ENCODE peak calls at places on chromosomes 6 and 20, in four cellular contexts. W is GM12878, D is K562, G is HepG2. Q is an unnamed sample.

GRCh38 chr6:5457036-5457435 is 195.7 kb downstream of the FARS2 start:
- DNase-seq in W (no peak), D (no peak), G (no peak), Q (no peak)

GRCh38 chr6:88165877-88166492 is at the start of gene CNR1:
- DNase-seq in W (no peak), D (peak; percentile 12), G (no peak), Q (peak; percentile 48)

GRCh38 chr6:137764464-137764863 is 102.6 kb upstream of the TNFAIP3 start:
- DNase-seq in W (no peak), D (no peak), G (no peak), Q (no peak)

GRCh38 chr6:141463237-141463977 is 669.3 kb upstream of the GJE1 start:
- DNase-seq in W (no peak), D (no peak), G (no peak), Q (no peak)

GRCh38 chr6:90414352-90414751 is 117.7 kb upstream of the BACH2 start:
- DNase-seq in W (no peak), D (no peak), G (no peak), Q (no peak)

GRCh38 chr6:87553159-87553765 is 36.5 kb downstream of the RARS2 start:
- DNase-seq in W (no peak), D (no peak), G (no peak), Q (no peak)

GRCh38 chr6:21137708-21138358 is 455.7 kb upstream of the SOX4 start:
- DNase-seq in W (no peak), D (no peak), G (no peak), Q (no peak)

GRCh38 chr6:100657678-100658330 is 193.1 kb upstream of the SIM1 start:
- DNase-seq in W (no peak), D (no peak), G (no peak), Q (no peak)

GRCh38 chr6:128518531-128519131 is 1.8 kb downstream of the PTPRK start:
- DNase-seq in W (no peak), D (no peak), G (no peak), Q (no peak)

GRCh38 chr20:50931048-50931305 is 260 bp downstream of the ADNP start:
- DNase-seq in W (no peak), D (peak; percentile 74), G (no peak), Q (no peak)

GRCh38 chr6:139109558-139109957 is 25.3 kb upstream of the HECA start:
- DNase-seq in W (no peak), D (no peak), G (peak; percentile 51), Q (no peak)

GRCh38 chr6:116877743-116878142 is 701 bp downstream of the RFX6 start:
- DNase-seq in W (no peak), D (no peak), G (no peak), Q (peak; percentile 48)

GRCh38 chr6:101711518-101711917 is 318.0 kb downstream of the GRIK2 start:
- DNase-seq in W (no peak), D (no peak), G (no peak), Q (no peak)

GRCh38 chr6:132715204-132715603 is 1.3 kb upstream of the VNN1 start:
- DNase-seq in W (no peak), D (peak; percentile 15), G (peak; percentile 65), Q (peak; percentile 69)

GRCh38 chr6:36180126-36180525 is 16.4 kb upstream of the BRPF3 start:
- DNase-seq in W (no peak), D (no peak), G (peak; percentile 44), Q (no peak)

GRCh38 chr6:147693185-147693584 is 184.7 kb downstream of the SAMD5 start:
- DNase-seq in W (no peak), D (no peak), G (no peak), Q (no peak)

GRCh38 chr6:34301408-34301807 is 52.6 kb upstream of the SMIM29 start:
- DNase-seq in W (no peak), D (no peak), G (no peak), Q (no peak)

GRCh38 chr6:39929733-39930461 is 4.4 kb downstream of the MOCS1 start:
- DNase-seq in W (no peak), D (no peak), G (peak; percentile 26), Q (no peak)

GRCh38 chr6:57017069-57017468 is 29.4 kb upstream of the KIAA1586 start:
- DNase-seq in W (no peak), D (no peak), G (no peak), Q (no peak)

GRCh38 chr6:38078671-38079070 is 259.1 kb downstream of the ZFAND3 start:
- DNase-seq in W (no peak), D (no peak), G (peak; percentile 56), Q (no peak)

GRCh38 chr6:679282-679681 is 13.7 kb downstream of the EXOC2 start:
- DNase-seq in W (no peak), D (no peak), G (no peak), Q (no peak)

GRCh38 chr6:129696843-129697242 is 13.1 kb downstream of the ARHGAP18 start:
- DNase-seq in W (no peak), D (no peak), G (no peak), Q (no peak)

GRCh38 chr20:47718398-47718797 is 66.9 kb downstream of the SULF2 start:
- DNase-seq in W (no peak), D (no peak), G (no peak), Q (no peak)

GRCh38 chr6:90412538-90413369 is 116.1 kb upstream of the BACH2 start:
- DNase-seq in W (no peak), D (no peak), G (no peak), Q (no peak)

GRCh38 chr6:818191-818590 is 125.3 kb upstream of the EXOC2 start:
- DNase-seq in W (no peak), D (no peak), G (no peak), Q (no peak)

GRCh38 chr6:30744054-30744805 is at the start of gene IER3:
- DNase-seq in W (no peak), D (peak; percentile 86), G (peak; percentile 89), Q (peak; percentile 76)

GRCh38 chr6:38391909-38392614 is 247.7 kb downstream of the BTBD9 start:
- DNase-seq in W (no peak), D (no peak), G (no peak), Q (no peak)

GRCh38 chr20:51636123-51636522 is 93.6 kb upstream of the NFATC2 start:
- DNase-seq in W (no peak), D (no peak), G (no peak), Q (no peak)

GRCh38 chr6:106799008-106799952 is 169.9 kb downstream of the QRSL1 start:
- DNase-seq in W (peak; percentile 25), D (no peak), G (peak; percentile 77), Q (no peak)

GRCh38 chr6:33248643-33248931 is 23.1 kb downstream of the VPS52 start:
- DNase-seq in W (no peak), D (no peak), G (no peak), Q (peak; percentile 19)

GRCh38 chr6:139368661-139369060 is 5.8 kb downstream of the CITED2 start:
- DNase-seq in W (no peak), D (no peak), G (no peak), Q (no peak)

GRCh38 chr6:42292002-42292735 is 74.5 kb upstream of the MRPS10 start:
- DNase-seq in W (no peak), D (no peak), G (no peak), Q (no peak)

GRCh38 chr6:119276211-119276610 is 73.3 kb downstream of the MAN1A1 start:
- DNase-seq in W (no peak), D (no peak), G (no peak), Q (no peak)

GRCh38 chr20:35724321-35725230 is 17.5 kb downstream of the RBM39 start:
- DNase-seq in W (no peak), D (no peak), G (no peak), Q (no peak)

DNA sequence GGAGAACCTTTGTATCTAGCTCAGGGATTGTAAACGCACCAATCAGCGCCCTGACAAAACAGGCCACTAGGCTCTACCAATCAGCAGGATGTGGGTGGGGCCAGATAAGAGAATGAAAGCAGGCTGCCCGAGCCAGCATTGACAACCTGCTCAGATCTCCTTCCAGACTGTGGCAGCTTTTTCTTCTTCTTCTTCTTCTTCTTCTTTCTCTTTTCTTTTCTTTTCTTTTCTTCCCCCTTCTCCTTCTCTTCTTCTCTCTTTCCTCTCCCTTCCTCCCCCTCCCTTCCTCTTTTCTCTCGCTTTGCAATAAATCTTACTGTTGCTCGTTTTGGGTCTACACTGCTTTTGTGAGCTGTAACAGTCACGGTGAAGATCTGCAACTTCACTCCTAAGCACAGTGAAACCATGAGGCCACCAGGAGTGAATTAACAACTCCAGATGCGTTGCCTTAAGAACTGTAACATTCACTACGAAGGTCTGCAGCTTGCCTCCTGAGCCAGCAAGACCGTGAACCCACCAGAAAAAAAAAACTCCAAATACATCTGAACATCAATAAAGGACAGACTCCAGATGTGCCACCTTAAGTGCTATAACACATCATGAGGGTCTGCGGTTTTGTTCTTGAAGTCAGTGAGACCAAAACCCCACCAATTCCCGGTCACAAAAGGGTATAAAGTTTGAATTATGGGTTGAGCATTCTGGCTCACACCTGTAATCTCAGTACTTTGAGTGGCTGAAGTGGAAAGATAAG is 19.6 kb upstream of the SERPINB1 start:
- DNase-seq in W (no peak), D (no peak), G (no peak), Q (no peak)
- TF ChIP-seq FOXK2 in W (no peak), D (no peak), G (no peak), Q (no peak)

DNA sequence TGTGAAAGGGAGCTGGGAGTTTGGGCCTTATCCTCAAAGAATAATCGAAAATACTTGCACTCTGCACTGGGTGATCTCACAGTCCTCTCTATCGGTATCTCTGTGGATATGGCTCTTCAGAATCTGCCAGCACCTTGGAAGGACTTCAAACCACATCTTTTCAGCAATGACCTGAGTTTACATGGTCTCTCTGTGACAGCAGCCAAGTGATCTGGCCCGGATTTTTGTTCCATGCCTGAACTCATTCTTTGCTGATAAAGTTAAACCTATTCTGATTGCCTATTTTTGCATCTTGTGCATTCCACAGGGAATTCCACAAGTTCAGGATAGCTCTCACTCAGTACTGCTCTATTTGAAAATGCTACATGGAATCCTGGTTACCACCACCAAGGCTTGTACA is 98.9 kb downstream of the HDGFL1 start:
- DNase-seq in W (no peak), D (no peak), G (no peak), Q (no peak)
- TF ChIP-seq SP1 in W (no peak), D (no peak), G (no peak), Q (no peak)

GRCh38 chr6:149716584-149716983 is 1.3 kb downstream of the LATS1 start:
- DNase-seq in W (no peak), D (no peak), G (no peak), Q (no peak)
- TF ChIP-seq TARDBP in W (no peak), D (no peak), G (no peak), Q (no peak)

DNA sequence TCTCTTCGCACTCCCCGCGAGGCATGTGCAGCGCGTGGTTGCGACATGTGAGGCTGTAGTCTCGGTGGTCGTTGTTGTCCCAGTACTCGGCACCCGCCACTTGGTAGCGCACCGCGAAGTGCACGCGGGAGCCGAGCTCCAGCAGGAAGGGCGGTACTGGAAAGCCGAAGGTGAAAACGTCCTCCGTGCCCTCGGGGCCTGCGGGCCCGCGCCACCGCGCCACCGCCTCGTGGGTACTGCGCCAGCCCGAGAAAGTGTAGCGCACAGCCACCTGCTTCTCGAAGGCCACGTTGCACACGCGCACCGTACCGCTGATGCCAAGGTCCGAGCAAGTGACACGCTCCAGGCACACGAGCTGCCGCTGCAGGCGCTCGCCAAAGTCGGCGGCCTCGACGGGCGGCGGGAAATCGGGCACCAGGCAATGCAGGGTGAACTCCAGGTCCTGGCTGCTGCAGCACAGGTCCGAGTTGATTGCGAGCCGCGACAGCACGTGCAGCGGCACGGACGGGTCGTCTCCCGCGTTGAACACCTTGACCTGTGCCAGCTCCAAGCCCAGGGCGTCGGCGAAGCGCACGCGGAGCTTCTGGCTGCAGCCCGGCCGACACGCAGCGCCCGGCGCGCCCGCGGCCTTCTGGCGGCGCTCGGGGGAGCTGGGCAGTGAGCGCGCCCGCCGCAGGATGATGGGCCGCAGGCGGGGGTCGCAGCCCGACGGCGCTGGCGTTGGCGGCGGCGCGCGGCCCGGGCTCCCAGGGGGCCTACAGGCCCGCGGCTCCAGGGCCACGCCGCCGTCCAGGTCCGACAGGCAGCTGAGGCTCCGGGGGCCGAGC is 840 bp downstream of the PPP1R3D start:
- DNase-seq in W (no peak), D (peak; percentile 30), G (no peak), Q (no peak)
- TF ChIP-seq FOXK2 in W (no peak), D (no peak), G (no peak), Q (no peak)